ENCODE peak calls at places on chromosomes 2 and 18, in six cellular contexts. One of them, this sample, is unnamed.

GRCh38 chr2:235856820-235857185 is 311.4 kb downstream of the GBX2 start:
- DNase-seq in NCI-H1694 treated with DMSO at 0.1 percent for 48 hours: no peak
- DNase-seq in mammary epithelial cell: no peak
- DNase-seq in EL: no peak
- DNase-seq in activated CD4-positive, alpha-beta T cell treated with anti-CD3 and anti-CD28 coated beads, Interleukin-2, amount 50 U/mL, for 1 hour: no peak
- DNase-seq in CD4-positive, alpha-beta T cell: no peak
- DNase-seq in this sample: no peak

GRCh38 chr2:201931955-201932354 is 101.7 kb upstream of the FZD7 start:
- DNase-seq in EL: peak
- DNase-seq in activated CD4-positive, alpha-beta T cell treated with anti-CD3 and anti-CD28 coated beads, Interleukin-2, amount 50 U/mL, for 1 hour: no peak
- DNase-seq in mammary epithelial cell: no peak
- DNase-seq in CD4-positive, alpha-beta T cell: no peak
- DNase-seq in NCI-H1694 treated with DMSO at 0.1 percent for 48 hours: no peak
- DNase-seq in this sample: no peak

GRCh38 chr18:13407484-13407883 is 188.9 kb downstream of the LDLRAD4 start:
- DNase-seq in activated CD4-positive, alpha-beta T cell treated with anti-CD3 and anti-CD28 coated beads, Interleukin-2, amount 50 U/mL, for 1 hour: no peak
- DNase-seq in NCI-H1694 treated with DMSO at 0.1 percent for 48 hours: no peak
- DNase-seq in mammary epithelial cell: no peak
- DNase-seq in EL: no peak
- DNase-seq in CD4-positive, alpha-beta T cell: no peak
- DNase-seq in this sample: no peak

GRCh38 chr2:25587361-25587760 is 86.0 kb downstream of the DTNB start:
- DNase-seq in EL: peak
- DNase-seq in CD4-positive, alpha-beta T cell: no peak
- DNase-seq in NCI-H1694 treated with DMSO at 0.1 percent for 48 hours: no peak
- DNase-seq in mammary epithelial cell: peak
- DNase-seq in activated CD4-positive, alpha-beta T cell treated with anti-CD3 and anti-CD28 coated beads, Interleukin-2, amount 50 U/mL, for 1 hour: no peak
- DNase-seq in this sample: no peak

GRCh38 chr2:160241251-160242137 is 41.4 kb upstream of the ITGB6 start:
- DNase-seq in mammary epithelial cell: peak
- DNase-seq in CD4-positive, alpha-beta T cell: no peak
- DNase-seq in activated CD4-positive, alpha-beta T cell treated with anti-CD3 and anti-CD28 coated beads, Interleukin-2, amount 50 U/mL, for 1 hour: no peak
- DNase-seq in EL: peak
- DNase-seq in NCI-H1694 treated with DMSO at 0.1 percent for 48 hours: no peak
- DNase-seq in this sample: no peak

GRCh38 chr2:235855011-235855410 is 313.2 kb downstream of the GBX2 start:
- DNase-seq in NCI-H1694 treated with DMSO at 0.1 percent for 48 hours: no peak
- DNase-seq in mammary epithelial cell: no peak
- DNase-seq in activated CD4-positive, alpha-beta T cell treated with anti-CD3 and anti-CD28 coated beads, Interleukin-2, amount 50 U/mL, for 1 hour: no peak
- DNase-seq in CD4-positive, alpha-beta T cell: no peak
- DNase-seq in EL: no peak
- DNase-seq in this sample: no peak

GRCh38 chr18:7954229-7954628 is 387.1 kb downstream of the PTPRM start:
- DNase-seq in NCI-H1694 treated with DMSO at 0.1 percent for 48 hours: no peak
- DNase-seq in CD4-positive, alpha-beta T cell: no peak
- DNase-seq in EL: no peak
- DNase-seq in mammary epithelial cell: no peak
- DNase-seq in activated CD4-positive, alpha-beta T cell treated with anti-CD3 and anti-CD28 coated beads, Interleukin-2, amount 50 U/mL, for 1 hour: no peak
- DNase-seq in this sample: no peak

GRCh38 chr2:239548491-239548890 is 147.7 kb upstream of the HDAC4 start:
- DNase-seq in CD4-positive, alpha-beta T cell: peak
- DNase-seq in activated CD4-positive, alpha-beta T cell treated with anti-CD3 and anti-CD28 coated beads, Interleukin-2, amount 50 U/mL, for 1 hour: peak
- DNase-seq in mammary epithelial cell: peak
- DNase-seq in EL: no peak
- DNase-seq in NCI-H1694 treated with DMSO at 0.1 percent for 48 hours: no peak
- DNase-seq in this sample: peak

GRCh38 chr2:229980440-229981184 is 58.3 kb downstream of the FBXO36 start:
- DNase-seq in NCI-H1694 treated with DMSO at 0.1 percent for 48 hours: peak
- DNase-seq in EL: peak
- DNase-seq in CD4-positive, alpha-beta T cell: no peak
- DNase-seq in mammary epithelial cell: peak
- DNase-seq in activated CD4-positive, alpha-beta T cell treated with anti-CD3 and anti-CD28 coated beads, Interleukin-2, amount 50 U/mL, for 1 hour: no peak
- DNase-seq in this sample: no peak

GRCh38 chr2:129766159-129766485 is 213.3 kb upstream of the RAB6C start:
- DNase-seq in NCI-H1694 treated with DMSO at 0.1 percent for 48 hours: no peak
- DNase-seq in EL: no peak
- DNase-seq in CD4-positive, alpha-beta T cell: no peak
- DNase-seq in activated CD4-positive, alpha-beta T cell treated with anti-CD3 and anti-CD28 coated beads, Interleukin-2, amount 50 U/mL, for 1 hour: no peak
- DNase-seq in mammary epithelial cell: no peak
- DNase-seq in this sample: no peak

GRCh38 chr2:224904390-224904789 is 137.9 kb downstream of the DOCK10 start:
- DNase-seq in activated CD4-positive, alpha-beta T cell treated with anti-CD3 and anti-CD28 coated beads, Interleukin-2, amount 50 U/mL, for 1 hour: no peak
- DNase-seq in EL: peak
- DNase-seq in CD4-positive, alpha-beta T cell: no peak
- DNase-seq in NCI-H1694 treated with DMSO at 0.1 percent for 48 hours: no peak
- DNase-seq in mammary epithelial cell: peak
- DNase-seq in this sample: no peak

GRCh38 chr2:9800975-9801723 is 42.1 kb upstream of the TAF1B start:
- DNase-seq in NCI-H1694 treated with DMSO at 0.1 percent for 48 hours: no peak
- DNase-seq in CD4-positive, alpha-beta T cell: peak
- DNase-seq in mammary epithelial cell: peak
- DNase-seq in activated CD4-positive, alpha-beta T cell treated with anti-CD3 and anti-CD28 coated beads, Interleukin-2, amount 50 U/mL, for 1 hour: peak
- DNase-seq in EL: peak
- DNase-seq in this sample: peak

GRCh38 chr2:190408538-190409271 is 550 bp downstream of the MFSD6 start:
- DNase-seq in CD4-positive, alpha-beta T cell: peak
- DNase-seq in mammary epithelial cell: peak
- DNase-seq in EL: peak
- DNase-seq in activated CD4-positive, alpha-beta T cell treated with anti-CD3 and anti-CD28 coated beads, Interleukin-2, amount 50 U/mL, for 1 hour: peak
- DNase-seq in NCI-H1694 treated with DMSO at 0.1 percent for 48 hours: peak
- DNase-seq in this sample: peak

GRCh38 chr2:172864182-172864581 is 128.5 kb downstream of the RAPGEF4 start:
- DNase-seq in activated CD4-positive, alpha-beta T cell treated with anti-CD3 and anti-CD28 coated beads, Interleukin-2, amount 50 U/mL, for 1 hour: peak
- DNase-seq in EL: peak
- DNase-seq in mammary epithelial cell: no peak
- DNase-seq in NCI-H1694 treated with DMSO at 0.1 percent for 48 hours: peak
- DNase-seq in CD4-positive, alpha-beta T cell: peak
- DNase-seq in this sample: no peak

GRCh38 chr2:112884869-112885502 is 26.0 kb upstream of the IL37 start:
- DNase-seq in CD4-positive, alpha-beta T cell: peak
- DNase-seq in NCI-H1694 treated with DMSO at 0.1 percent for 48 hours: no peak
- DNase-seq in mammary epithelial cell: peak
- DNase-seq in EL: peak
- DNase-seq in activated CD4-positive, alpha-beta T cell treated with anti-CD3 and anti-CD28 coated beads, Interleukin-2, amount 50 U/mL, for 1 hour: peak
- DNase-seq in this sample: peak

GRCh38 chr2:120771111-120771555 is 35.5 kb downstream of the GLI2 start:
- DNase-seq in CD4-positive, alpha-beta T cell: no peak
- DNase-seq in mammary epithelial cell: no peak
- DNase-seq in activated CD4-positive, alpha-beta T cell treated with anti-CD3 and anti-CD28 coated beads, Interleukin-2, amount 50 U/mL, for 1 hour: no peak
- DNase-seq in NCI-H1694 treated with DMSO at 0.1 percent for 48 hours: no peak
- DNase-seq in EL: no peak
- DNase-seq in this sample: no peak

GRCh38 chr18:8333961-8334360 is 275.3 kb upstream of the RAB12 start:
- DNase-seq in CD4-positive, alpha-beta T cell: no peak
- DNase-seq in mammary epithelial cell: no peak
- DNase-seq in EL: no peak
- DNase-seq in NCI-H1694 treated with DMSO at 0.1 percent for 48 hours: no peak
- DNase-seq in activated CD4-positive, alpha-beta T cell treated with anti-CD3 and anti-CD28 coated beads, Interleukin-2, amount 50 U/mL, for 1 hour: no peak
- DNase-seq in this sample: no peak

GRCh38 chr2:121196132-121196848 is 88.7 kb downstream of the TFCP2L1 start:
- DNase-seq in CD4-positive, alpha-beta T cell: no peak
- DNase-seq in activated CD4-positive, alpha-beta T cell treated with anti-CD3 and anti-CD28 coated beads, Interleukin-2, amount 50 U/mL, for 1 hour: no peak
- DNase-seq in NCI-H1694 treated with DMSO at 0.1 percent for 48 hours: no peak
- DNase-seq in EL: no peak
- DNase-seq in mammary epithelial cell: peak
- DNase-seq in this sample: no peak

GRCh38 chr2:95029898-95030341 is 4.4 kb downstream of the MAL start:
- DNase-seq in EL: peak
- DNase-seq in NCI-H1694 treated with DMSO at 0.1 percent for 48 hours: no peak
- DNase-seq in mammary epithelial cell: no peak
- DNase-seq in CD4-positive, alpha-beta T cell: no peak
- DNase-seq in activated CD4-positive, alpha-beta T cell treated with anti-CD3 and anti-CD28 coated beads, Interleukin-2, amount 50 U/mL, for 1 hour: no peak
- DNase-seq in this sample: no peak

GRCh38 chr18:24446953-24447537 is 13.4 kb upstream of the HRH4 start:
- DNase-seq in mammary epithelial cell: no peak
- DNase-seq in CD4-positive, alpha-beta T cell: no peak
- DNase-seq in NCI-H1694 treated with DMSO at 0.1 percent for 48 hours: peak
- DNase-seq in EL: no peak
- DNase-seq in activated CD4-positive, alpha-beta T cell treated with anti-CD3 and anti-CD28 coated beads, Interleukin-2, amount 50 U/mL, for 1 hour: no peak
- DNase-seq in this sample: no peak

GRCh38 chr2:65818873-65819451 is 386.6 kb upstream of the SPRED2 start:
- DNase-seq in NCI-H1694 treated with DMSO at 0.1 percent for 48 hours: no peak
- DNase-seq in EL: peak
- DNase-seq in CD4-positive, alpha-beta T cell: no peak
- DNase-seq in activated CD4-positive, alpha-beta T cell treated with anti-CD3 and anti-CD28 coated beads, Interleukin-2, amount 50 U/mL, for 1 hour: no peak
- DNase-seq in mammary epithelial cell: peak
- DNase-seq in this sample: no peak

GRCh38 chr2:133884739-133885381 is 316.6 kb upstream of the NCKAP5 start:
- DNase-seq in mammary epithelial cell: peak
- DNase-seq in EL: peak
- DNase-seq in activated CD4-positive, alpha-beta T cell treated with anti-CD3 and anti-CD28 coated beads, Interleukin-2, amount 50 U/mL, for 1 hour: no peak
- DNase-seq in NCI-H1694 treated with DMSO at 0.1 percent for 48 hours: peak
- DNase-seq in CD4-positive, alpha-beta T cell: no peak
- DNase-seq in this sample: no peak

GRCh38 chr2:232492236-232492848 is 4.7 kb upstream of the ECEL1 start:
- DNase-seq in NCI-H1694 treated with DMSO at 0.1 percent for 48 hours: no peak
- DNase-seq in EL: no peak
- DNase-seq in CD4-positive, alpha-beta T cell: no peak
- DNase-seq in activated CD4-positive, alpha-beta T cell treated with anti-CD3 and anti-CD28 coated beads, Interleukin-2, amount 50 U/mL, for 1 hour: no peak
- DNase-seq in mammary epithelial cell: no peak
- DNase-seq in this sample: no peak

GRCh38 chr2:127516031-127516430 is 10.3 kb downstream of the IWS1 start:
- DNase-seq in CD4-positive, alpha-beta T cell: no peak
- DNase-seq in EL: no peak
- DNase-seq in NCI-H1694 treated with DMSO at 0.1 percent for 48 hours: no peak
- DNase-seq in mammary epithelial cell: peak
- DNase-seq in activated CD4-positive, alpha-beta T cell treated with anti-CD3 and anti-CD28 coated beads, Interleukin-2, amount 50 U/mL, for 1 hour: no peak
- DNase-seq in this sample: no peak

GRCh38 chr18:6207119-6207518 is 207.6 kb downstream of the L3MBTL4 start:
- DNase-seq in NCI-H1694 treated with DMSO at 0.1 percent for 48 hours: no peak
- DNase-seq in activated CD4-positive, alpha-beta T cell treated with anti-CD3 and anti-CD28 coated beads, Interleukin-2, amount 50 U/mL, for 1 hour: no peak
- DNase-seq in mammary epithelial cell: no peak
- DNase-seq in EL: no peak
- DNase-seq in CD4-positive, alpha-beta T cell: no peak
- DNase-seq in this sample: no peak

This sample was measured in activated T-helper 9 cell treated with anti-CD3 and anti-CD28 coated beads, Interleukin-2, amount 50 U/mL, for 16 hours.